ENCODE peak calls at places on chromosomes 1 and 21, in five cellular contexts. S, W, B, Q and P are unnamed samples.

GRCh38 chr1:77400781-77401180 is 119.0 kb downstream of the AK5 start:
- DNase-seq in Q (peak; percentile 13), W (no peak), S (no peak), B (no peak), P (no peak)

GRCh38 chr1:6359568-6360496 is 33.7 kb downstream of the ACOT7 start:
- DNase-seq in B (peak; percentile 65), S (peak; percentile 53), Q (peak; percentile 88), W (peak; percentile 91), P (peak; percentile 70)

GRCh38 chr1:245969274-245969673 is 537.8 kb downstream of the SMYD3 start:
- DNase-seq in B (peak; percentile 95), S (no peak), W (peak; percentile 54), Q (peak; percentile 93), P (no peak)

GRCh38 chr21:29299046-29299905 is 554 bp downstream of the BACH1 start:
- DNase-seq in B (peak; percentile 89), S (peak; percentile 78), W (peak; percentile 90), Q (peak; percentile 65), P (peak; percentile 63)

GRCh38 chr21:34141373-34141772 is 68.0 kb downstream of the MRPS6 start:
- DNase-seq in W (no peak), B (no peak), S (no peak), Q (no peak), P (no peak)

GRCh38 chr1:206068314-206068713 is 15.3 kb downstream of the RHEX start:
- DNase-seq in W (no peak), S (no peak), Q (no peak), B (no peak), P (no peak)

GRCh38 chr21:42657676-42658319 is 4.4 kb downstream of the PDE9A start:
- DNase-seq in Q (no peak), B (no peak), W (no peak), S (no peak), P (no peak)

GRCh38 chr1:208979776-208980175 is 603.7 kb upstream of the CAMK1G start:
- DNase-seq in S (no peak), Q (no peak), W (no peak), B (peak; percentile 5), P (no peak)

GRCh38 chr1:119794856-119795255 is 16.4 kb downstream of the REG4 start:
- DNase-seq in Q (peak; percentile 82), W (peak; percentile 37), S (no peak), B (peak; percentile 7), P (no peak)

GRCh38 chr1:108897865-108898720 is 21.3 kb downstream of the GPSM2 start:
- DNase-seq in S (peak; percentile 57), B (peak; percentile 79), Q (peak; percentile 79), W (peak; percentile 54), P (peak; percentile 44)

GRCh38 chr1:29569971-29570634 is 333.8 kb downstream of the PTPRU start:
- DNase-seq in S (no peak), Q (peak; percentile 98), B (peak; percentile 97), W (peak; percentile 65), P (no peak)

GRCh38 chr1:205961970-205962820 is 18.9 kb upstream of the SLC26A9 start:
- DNase-seq in W (no peak), Q (peak; percentile 7), S (no peak), B (peak; percentile 35), P (no peak)

GRCh38 chr1:230752407-230752806 is 5.2 kb downstream of the CAPN9 start:
- DNase-seq in W (no peak), Q (no peak), B (no peak), S (no peak), P (no peak)

GRCh38 chr1:77832889-77833288 is 53.4 kb downstream of the MIGA1 start:
- DNase-seq in W (peak; percentile 26), S (no peak), B (peak; percentile 91), Q (peak; percentile 97), P (no peak)

GRCh38 chr1:53122194-53122846 is 20.1 kb downstream of the SLC1A7 start:
- DNase-seq in S (no peak), B (peak; percentile 91), Q (peak; percentile 55), W (no peak), P (no peak)

GRCh38 chr1:217133958-217134856 is 411.0 kb upstream of the ESRRG start:
- DNase-seq in Q (peak; percentile 21), S (peak; percentile 57), B (peak; percentile 24), W (peak; percentile 19), P (no peak)

GRCh38 chr1:47745725-47746609 is 251.2 kb downstream of the TRABD2B start:
- DNase-seq in W (no peak), Q (no peak), S (no peak), B (no peak), P (no peak)

GRCh38 chr1:150807257-150807637 is 813 bp downstream of the CTSK start:
- DNase-seq in W (no peak), S (no peak), Q (no peak), B (peak; percentile 54), P (no peak)

GRCh38 chr21:46253610-46254124 is 25.1 kb upstream of the LSS start:
- DNase-seq in S (no peak), Q (peak; percentile 24), W (peak; percentile 22), B (peak; percentile 19), P (peak; percentile 55)

DNA sequence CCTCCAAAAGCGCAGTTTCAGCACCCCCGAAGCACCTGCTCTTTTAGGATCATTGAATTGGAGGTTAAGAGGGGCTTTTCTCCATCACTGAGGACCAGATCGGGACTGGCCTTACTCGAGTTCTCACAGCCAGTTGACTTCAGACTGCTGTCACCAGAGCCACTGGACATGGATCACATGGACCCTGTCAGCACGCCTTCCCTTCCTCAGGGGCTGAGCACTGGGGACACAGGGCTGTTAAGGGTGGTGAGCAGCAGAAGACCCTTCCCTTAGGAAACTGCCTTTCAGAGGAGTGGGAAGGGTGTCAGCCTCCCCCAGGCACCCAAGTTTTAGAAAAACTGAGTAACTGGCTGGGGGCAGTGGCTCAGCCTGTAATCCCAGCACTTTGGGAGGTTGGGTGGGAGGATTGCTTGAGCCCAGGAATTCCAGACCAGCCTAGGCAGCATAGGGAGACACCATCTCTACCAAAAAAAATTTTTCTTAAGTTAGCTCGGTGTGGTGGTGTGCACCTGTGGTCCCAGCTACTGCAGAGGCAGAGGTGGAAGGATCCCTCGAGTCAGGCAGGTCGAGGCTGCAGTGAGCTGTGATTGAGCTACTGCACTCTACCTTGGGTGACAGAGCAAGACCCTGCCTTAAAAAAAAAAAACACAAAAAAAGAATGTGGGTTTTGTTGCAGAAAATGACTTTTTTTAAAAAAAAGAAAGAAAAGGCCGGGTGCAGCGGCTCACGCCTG is 591 bp upstream of the FGR start:
- DNase-seq in B (no peak), S (no peak), W (no peak), Q (no peak), P (no peak)
- H3K4me3 ChIP-seq in B (no peak overlapping the region), S (no peak overlapping the region), W (no peak overlapping the region), Q (no peak overlapping the region), P (no peak overlapping the region)

GRCh38 chr21:44893948-44894656 is 20.6 kb upstream of the PTTG1IP start:
- DNase-seq in B (no peak), Q (no peak), S (no peak), W (no peak), P (no peak)

GRCh38 chr21:44896561-44897286 is 23.2 kb upstream of the PTTG1IP start:
- DNase-seq in S (no peak), B (no peak), Q (no peak), W (no peak), P (no peak)

GRCh38 chr21:44894687-44895302 is 21.3 kb upstream of the PTTG1IP start:
- DNase-seq in S (no peak), Q (no peak), B (no peak), W (no peak), P (no peak)

GRCh38 chr21:44897326-44898010 is 23.2 kb downstream of the ITGB2 start:
- DNase-seq in Q (no peak), W (no peak), B (no peak), S (peak; percentile 78), P (peak; percentile 22)

GRCh38 chr21:44895859-44896258 is 22.4 kb upstream of the PTTG1IP start:
- DNase-seq in Q (no peak), B (no peak), W (no peak), S (no peak), P (no peak)
- H3K36me3 ChIP-seq in Q (no peaks in the 10 kb centered on the region), B (no peaks in the 10 kb centered on the region), W (no peaks in the 10 kb centered on the region), S (no peaks in the 10 kb centered on the region), P (peaks cover 68% of the 10 kb centered on the region)

DNA sequence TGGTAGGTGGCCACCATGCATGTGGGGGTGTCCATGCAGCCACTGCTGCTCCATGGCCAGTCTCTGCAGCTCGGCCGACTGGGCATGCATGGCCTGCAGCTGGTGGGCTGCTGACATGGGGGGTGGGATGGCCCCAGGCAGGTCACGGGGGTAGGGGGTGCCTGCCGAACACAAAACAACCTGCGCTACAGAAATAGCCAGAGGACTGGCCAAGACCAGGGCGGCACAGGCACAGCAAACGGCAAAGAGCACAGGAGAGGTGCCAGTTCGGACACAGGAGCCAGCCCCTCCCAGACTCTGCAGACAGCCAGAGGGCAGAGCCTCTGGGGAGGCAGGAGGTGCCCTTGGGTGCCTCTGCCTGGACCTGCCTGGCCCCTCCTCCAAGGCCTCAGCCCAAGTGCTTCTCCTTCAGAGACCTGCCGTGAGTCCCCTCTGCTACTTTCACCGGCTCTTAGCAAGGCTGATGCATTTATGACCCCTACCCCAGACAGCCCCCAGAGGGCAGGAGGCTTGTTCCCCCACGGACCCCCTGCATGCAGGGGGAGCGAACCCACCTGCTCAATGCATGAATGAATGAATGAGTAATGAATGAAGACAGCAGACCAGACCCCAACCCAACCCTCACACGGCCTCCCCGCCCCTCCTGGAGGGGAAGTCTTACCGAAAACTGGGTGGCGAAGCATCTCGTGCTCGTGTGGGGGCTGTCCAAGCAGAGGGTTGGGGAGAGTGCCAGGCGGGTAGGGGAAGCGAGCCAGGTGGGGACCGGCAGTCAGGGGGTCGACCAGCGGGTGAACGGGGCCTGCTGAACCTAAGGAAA is 37.7 kb downstream of the SLC45A1 start:
- DNase-seq in S (no peak), Q (no peak), B (no peak), W (no peak), P (no peak)
- H4K20me1 ChIP-seq in S (peaks cover 25% of the 10 kb centered on the region), Q (peaks cover 27% of the 10 kb centered on the region), B (no peaks in the 10 kb centered on the region), W (peaks cover 10% of the 10 kb centered on the region), P (peaks cover 12% of the 10 kb centered on the region)

GRCh38 chr1:244140420-244140819 is 89.3 kb downstream of the ZBTB18 start:
- DNase-seq in Q (no peak), S (no peak), W (no peak), B (no peak), P (no peak)
- H3K4me3 ChIP-seq in Q (no peak overlapping the region), S (no peak overlapping the region), W (no peak overlapping the region), B (no peak overlapping the region), P (no peak overlapping the region)

GRCh38 chr1:145846191-145846590 is 761 bp downstream of the NUDT17 start:
- DNase-seq in W (peak; percentile 61), Q (peak; percentile 31), B (peak; percentile 73), S (peak; percentile 69), P (peak; percentile 54)

GRCh38 chr1:145845144-145845513 is 301 bp upstream of the NUDT17 start:
- DNase-seq in B (no peak), W (no peak), Q (no peak), S (no peak), P (no peak)

GRCh38 chr1:145847827-145848226 is 2.4 kb downstream of the NUDT17 start:
- DNase-seq in B (no peak), Q (no peak), S (no peak), W (no peak), P (no peak)

GRCh38 chr1:145849356-145850165 is 4.1 kb downstream of the NUDT17 start:
- DNase-seq in S (peak; percentile 20), W (no peak), B (peak; percentile 73), Q (peak; percentile 66), P (no peak)

GRCh38 chr1:145845514-145846161 is at the start of gene NUDT17:
- DNase-seq in W (peak; percentile 90), B (peak; percentile 90), S (peak; percentile 95), Q (peak; percentile 67), P (peak; percentile 78)
- H3K36me3 ChIP-seq in W (no peaks in the 10 kb centered on the region), B (peaks cover 25% of the 10 kb centered on the region), S (no peaks in the 10 kb centered on the region), Q (peaks cover 42% of the 10 kb centered on the region), P (peaks cover 57% of the 10 kb centered on the region)